ENCODE peak calls at places on chromosomes 7 and 10, in eight cellular contexts. One of them, this sample, is unnamed.

GRCh38 chr7:100430450-100431285 is 1.0 kb downstream of the MEPCE start:
- DNase-seq in cardiac muscle cell: peak
- DNase-seq in transverse colon: peak
- DNase-seq in NB4: no peak
- DNase-seq in cardiac fibroblast: peak
- DNase-seq in neural progenitor cell: peak
- DNase-seq in brain microvascular endothelial cell: no peak
- DNase-seq in GM13977: no peak
- DNase-seq in this sample: no peak

GRCh38 chr10:98528166-98528784 is 81.5 kb upstream of the HPS1 start:
- DNase-seq in neural progenitor cell: no peak
- DNase-seq in cardiac muscle cell: no peak
- DNase-seq in GM13977: no peak
- DNase-seq in brain microvascular endothelial cell: no peak
- DNase-seq in cardiac fibroblast: no peak
- DNase-seq in NB4: no peak
- DNase-seq in transverse colon: no peak
- DNase-seq in this sample: no peak

GRCh38 chr7:32929430-32930161 is 27.6 kb upstream of the FKBP9 start:
- DNase-seq in brain microvascular endothelial cell: no peak
- DNase-seq in cardiac fibroblast: no peak
- DNase-seq in neural progenitor cell: no peak
- DNase-seq in NB4: no peak
- DNase-seq in transverse colon: no peak
- DNase-seq in cardiac muscle cell: no peak
- DNase-seq in GM13977: no peak
- DNase-seq in this sample: no peak

GRCh38 chr7:388961-389701 is 99.2 kb downstream of the FOXL3 start:
- DNase-seq in neural progenitor cell: no peak
- DNase-seq in GM13977: peak
- DNase-seq in transverse colon: no peak
- DNase-seq in cardiac fibroblast: no peak
- DNase-seq in cardiac muscle cell: no peak
- DNase-seq in brain microvascular endothelial cell: no peak
- DNase-seq in NB4: no peak
- DNase-seq in this sample: no peak

GRCh38 chr10:90701428-90701827 is 156.4 kb downstream of the HTR7 start:
- DNase-seq in GM13977: no peak
- DNase-seq in cardiac muscle cell: no peak
- DNase-seq in brain microvascular endothelial cell: no peak
- DNase-seq in transverse colon: no peak
- DNase-seq in cardiac fibroblast: no peak
- DNase-seq in neural progenitor cell: no peak
- DNase-seq in NB4: no peak
- DNase-seq in this sample: no peak

GRCh38 chr7:76514926-76515325 is 4.6 kb downstream of the UPK3B start:
- DNase-seq in GM13977: no peak
- DNase-seq in NB4: peak
- DNase-seq in neural progenitor cell: peak
- DNase-seq in transverse colon: no peak
- DNase-seq in brain microvascular endothelial cell: no peak
- DNase-seq in cardiac muscle cell: no peak
- DNase-seq in cardiac fibroblast: no peak
- DNase-seq in this sample: no peak

GRCh38 chr7:28132959-28133745 is 47.4 kb downstream of the JAZF1 start:
- DNase-seq in GM13977: no peak
- DNase-seq in transverse colon: no peak
- DNase-seq in NB4: no peak
- DNase-seq in cardiac muscle cell: peak
- DNase-seq in neural progenitor cell: no peak
- DNase-seq in brain microvascular endothelial cell: no peak
- DNase-seq in cardiac fibroblast: no peak
- DNase-seq in this sample: no peak

GRCh38 chr7:25179771-25180591 is 48.3 kb downstream of the NPVF start:
- DNase-seq in cardiac fibroblast: peak
- DNase-seq in transverse colon: peak
- DNase-seq in NB4: peak
- DNase-seq in GM13977: peak
- DNase-seq in neural progenitor cell: peak
- DNase-seq in cardiac muscle cell: peak
- DNase-seq in brain microvascular endothelial cell: peak
- DNase-seq in this sample: peak

GRCh38 chr7:50315739-50316671 is 11.5 kb downstream of the IKZF1 start:
- DNase-seq in brain microvascular endothelial cell: no peak
- DNase-seq in neural progenitor cell: no peak
- DNase-seq in NB4: peak
- DNase-seq in transverse colon: no peak
- DNase-seq in cardiac muscle cell: no peak
- DNase-seq in cardiac fibroblast: no peak
- DNase-seq in GM13977: no peak
- DNase-seq in this sample: no peak

GRCh38 chr10:62681211-62681940 is 123.1 kb upstream of the ADO start:
- DNase-seq in brain microvascular endothelial cell: peak
- DNase-seq in neural progenitor cell: peak
- DNase-seq in GM13977: peak
- DNase-seq in cardiac muscle cell: peak
- DNase-seq in transverse colon: peak
- DNase-seq in cardiac fibroblast: peak
- DNase-seq in NB4: peak
- DNase-seq in this sample: no peak

GRCh38 chr10:93171837-93172236 is 98.1 kb downstream of the CYP26A1 start:
- DNase-seq in NB4: no peak
- DNase-seq in GM13977: no peak
- DNase-seq in cardiac fibroblast: no peak
- DNase-seq in cardiac muscle cell: no peak
- DNase-seq in neural progenitor cell: no peak
- DNase-seq in brain microvascular endothelial cell: no peak
- DNase-seq in transverse colon: no peak
- DNase-seq in this sample: no peak

GRCh38 chr10:44168478-44168877 is 216.4 kb downstream of the CXCL12 start:
- DNase-seq in brain microvascular endothelial cell: no peak
- DNase-seq in cardiac muscle cell: peak
- DNase-seq in cardiac fibroblast: no peak
- DNase-seq in GM13977: no peak
- DNase-seq in NB4: no peak
- DNase-seq in neural progenitor cell: no peak
- DNase-seq in transverse colon: no peak
- DNase-seq in this sample: no peak

GRCh38 chr10:94131885-94132284 is 138.2 kb downstream of the PLCE1 start:
- DNase-seq in neural progenitor cell: no peak
- DNase-seq in NB4: no peak
- DNase-seq in brain microvascular endothelial cell: no peak
- DNase-seq in transverse colon: no peak
- DNase-seq in GM13977: no peak
- DNase-seq in cardiac fibroblast: peak
- DNase-seq in cardiac muscle cell: peak
- DNase-seq in this sample: no peak

GRCh38 chr7:42234736-42235135 is 2.3 kb downstream of the GLI3 start:
- DNase-seq in neural progenitor cell: peak
- DNase-seq in GM13977: no peak
- DNase-seq in NB4: no peak
- DNase-seq in cardiac muscle cell: no peak
- DNase-seq in transverse colon: no peak
- DNase-seq in brain microvascular endothelial cell: no peak
- DNase-seq in cardiac fibroblast: no peak
- DNase-seq in this sample: no peak

GRCh38 chr10:93916257-93917063 is 22.7 kb downstream of the SLC35G1 start:
- DNase-seq in cardiac fibroblast: peak
- DNase-seq in neural progenitor cell: peak
- DNase-seq in cardiac muscle cell: peak
- DNase-seq in NB4: peak
- DNase-seq in brain microvascular endothelial cell: no peak
- DNase-seq in transverse colon: no peak
- DNase-seq in GM13977: no peak
- DNase-seq in this sample: no peak

GRCh38 chr7:149859369-149859768 is 14.4 kb upstream of the ATP6V0E2 start:
- DNase-seq in transverse colon: no peak
- DNase-seq in cardiac fibroblast: no peak
- DNase-seq in neural progenitor cell: no peak
- DNase-seq in brain microvascular endothelial cell: no peak
- DNase-seq in GM13977: no peak
- DNase-seq in NB4: no peak
- DNase-seq in cardiac muscle cell: no peak
- DNase-seq in this sample: no peak

GRCh38 chr10:101690461-101690860 is 4.5 kb downstream of the FBXW4 start:
- DNase-seq in NB4: peak
- DNase-seq in GM13977: no peak
- DNase-seq in neural progenitor cell: no peak
- DNase-seq in brain microvascular endothelial cell: no peak
- DNase-seq in cardiac fibroblast: no peak
- DNase-seq in transverse colon: no peak
- DNase-seq in cardiac muscle cell: no peak
- DNase-seq in this sample: no peak

GRCh38 chr10:11551915-11552602 is 59.4 kb downstream of the USP6NL start:
- DNase-seq in transverse colon: no peak
- DNase-seq in cardiac muscle cell: peak
- DNase-seq in cardiac fibroblast: peak
- DNase-seq in brain microvascular endothelial cell: peak
- DNase-seq in neural progenitor cell: no peak
- DNase-seq in GM13977: no peak
- DNase-seq in NB4: peak
- DNase-seq in this sample: no peak

GRCh38 chr7:4694653-4695335 is 12.7 kb downstream of the FOXK1 start:
- DNase-seq in brain microvascular endothelial cell: peak
- DNase-seq in NB4: no peak
- DNase-seq in cardiac fibroblast: peak
- DNase-seq in transverse colon: peak
- DNase-seq in cardiac muscle cell: peak
- DNase-seq in GM13977: no peak
- DNase-seq in neural progenitor cell: no peak
- DNase-seq in this sample: no peak

GRCh38 chr10:71831646-71832552 is 19.2 kb downstream of the PSAP start:
- DNase-seq in brain microvascular endothelial cell: peak
- DNase-seq in transverse colon: peak
- DNase-seq in cardiac muscle cell: no peak
- DNase-seq in cardiac fibroblast: peak
- DNase-seq in GM13977: no peak
- DNase-seq in NB4: no peak
- DNase-seq in neural progenitor cell: no peak
- DNase-seq in this sample: no peak
- TF ChIP-seq CTCF in brain microvascular endothelial cell: peak
- TF ChIP-seq CTCF in transverse colon: no peak
- TF ChIP-seq CTCF in cardiac muscle cell: no peak
- TF ChIP-seq CTCF in cardiac fibroblast: peak
- TF ChIP-seq CTCF in GM13977: no peak
- TF ChIP-seq CTCF in NB4: no peak
- TF ChIP-seq CTCF in neural progenitor cell: no peak
- TF ChIP-seq CTCF in this sample: no peak

GRCh38 chr7:77897004-77897547 is 98.5 kb downstream of the PHTF2 start:
- DNase-seq in brain microvascular endothelial cell: no peak
- DNase-seq in neural progenitor cell: no peak
- DNase-seq in NB4: no peak
- DNase-seq in cardiac fibroblast: no peak
- DNase-seq in cardiac muscle cell: no peak
- DNase-seq in GM13977: peak
- DNase-seq in transverse colon: no peak
- DNase-seq in this sample: no peak

GRCh38 chr7:77895905-77896304 is 97.3 kb downstream of the PHTF2 start:
- DNase-seq in neural progenitor cell: no peak
- DNase-seq in cardiac fibroblast: no peak
- DNase-seq in GM13977: no peak
- DNase-seq in transverse colon: no peak
- DNase-seq in cardiac muscle cell: no peak
- DNase-seq in brain microvascular endothelial cell: no peak
- DNase-seq in NB4: no peak
- DNase-seq in this sample: no peak

GRCh38 chr7:77888998-77889397 is 90.4 kb downstream of the PHTF2 start:
- DNase-seq in brain microvascular endothelial cell: no peak
- DNase-seq in NB4: no peak
- DNase-seq in GM13977: no peak
- DNase-seq in cardiac muscle cell: no peak
- DNase-seq in cardiac fibroblast: no peak
- DNase-seq in transverse colon: no peak
- DNase-seq in neural progenitor cell: peak
- DNase-seq in this sample: no peak

GRCh38 chr7:77893813-77894212 is 95.2 kb downstream of the PHTF2 start:
- DNase-seq in GM13977: no peak
- DNase-seq in brain microvascular endothelial cell: no peak
- DNase-seq in cardiac fibroblast: no peak
- DNase-seq in cardiac muscle cell: no peak
- DNase-seq in NB4: no peak
- DNase-seq in neural progenitor cell: no peak
- DNase-seq in transverse colon: no peak
- DNase-seq in this sample: no peak

GRCh38 chr7:77894574-77895091 is 96.1 kb downstream of the PHTF2 start:
- DNase-seq in cardiac muscle cell: no peak
- DNase-seq in transverse colon: no peak
- DNase-seq in GM13977: no peak
- DNase-seq in brain microvascular endothelial cell: no peak
- DNase-seq in neural progenitor cell: no peak
- DNase-seq in NB4: peak
- DNase-seq in cardiac fibroblast: no peak
- DNase-seq in this sample: no peak
- TF ChIP-seq CTCF in cardiac muscle cell: no peak
- TF ChIP-seq CTCF in transverse colon: no peak
- TF ChIP-seq CTCF in GM13977: no peak
- TF ChIP-seq CTCF in brain microvascular endothelial cell: no peak
- TF ChIP-seq CTCF in neural progenitor cell: no peak
- TF ChIP-seq CTCF in NB4: no peak
- TF ChIP-seq CTCF in cardiac fibroblast: no peak
- TF ChIP-seq CTCF in this sample: no peak

GRCh38 chr7:85469446-85469970 is 282.7 kb upstream of the SEMA3D start:
- DNase-seq in NB4: no peak
- DNase-seq in brain microvascular endothelial cell: no peak
- DNase-seq in cardiac muscle cell: peak
- DNase-seq in transverse colon: no peak
- DNase-seq in cardiac fibroblast: no peak
- DNase-seq in GM13977: no peak
- DNase-seq in neural progenitor cell: no peak
- DNase-seq in this sample: no peak

DNA sequence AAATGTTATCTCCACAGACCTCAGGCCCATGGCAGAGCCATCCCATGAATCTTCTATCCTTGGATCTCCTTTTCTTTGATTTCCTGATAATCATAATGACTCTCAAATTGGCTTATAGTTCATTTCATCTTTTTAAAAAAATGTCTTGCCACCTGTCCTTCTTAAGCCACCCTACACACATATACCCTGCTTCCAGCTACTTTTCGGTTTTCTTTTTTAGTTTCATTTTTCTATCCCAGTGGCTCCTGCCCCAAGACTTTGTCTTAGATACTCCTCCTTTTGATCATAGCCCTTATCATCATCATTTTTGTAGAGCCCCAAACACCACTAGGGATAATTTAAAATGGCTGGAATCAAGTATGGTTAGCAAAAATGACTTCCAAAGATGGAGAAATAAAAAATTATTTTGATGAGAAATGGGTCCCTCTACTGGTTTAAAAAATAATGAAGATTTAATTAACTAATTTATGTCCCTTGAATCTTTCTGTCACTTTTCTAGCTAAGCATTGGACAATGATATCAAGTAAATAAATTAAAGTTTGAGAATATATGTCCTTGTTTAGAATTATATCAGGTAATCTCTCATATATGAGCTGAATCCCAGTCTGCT is 277.3 kb upstream of the SEMA3D start:
- DNase-seq in transverse colon: no peak
- DNase-seq in GM13977: no peak
- DNase-seq in cardiac fibroblast: peak
- DNase-seq in NB4: no peak
- DNase-seq in brain microvascular endothelial cell: no peak
- DNase-seq in cardiac muscle cell: peak
- DNase-seq in neural progenitor cell: no peak
- DNase-seq in this sample: no peak
- TF ChIP-seq CTCF in transverse colon: no peak
- TF ChIP-seq CTCF in GM13977: no peak
- TF ChIP-seq CTCF in cardiac fibroblast: no peak
- TF ChIP-seq CTCF in NB4: no peak
- TF ChIP-seq CTCF in brain microvascular endothelial cell: no peak
- TF ChIP-seq CTCF in cardiac muscle cell: peak
- TF ChIP-seq CTCF in neural progenitor cell: peak
- TF ChIP-seq CTCF in this sample: peak

GRCh38 chr7:133742709-133743538 is 384.2 kb upstream of the LRGUK start:
- DNase-seq in neural progenitor cell: peak
- DNase-seq in NB4: peak
- DNase-seq in GM13977: no peak
- DNase-seq in cardiac fibroblast: peak
- DNase-seq in brain microvascular endothelial cell: peak
- DNase-seq in transverse colon: no peak
- DNase-seq in cardiac muscle cell: peak
- DNase-seq in this sample: no peak
- TF ChIP-seq CTCF in neural progenitor cell: peak
- TF ChIP-seq CTCF in NB4: peak
- TF ChIP-seq CTCF in GM13977: peak
- TF ChIP-seq CTCF in cardiac fibroblast: peak
- TF ChIP-seq CTCF in brain microvascular endothelial cell: peak
- TF ChIP-seq CTCF in transverse colon: no peak
- TF ChIP-seq CTCF in cardiac muscle cell: peak
- TF ChIP-seq CTCF in this sample: peak